ENCODE peak calls at places on chromosomes 11 and 22, in nine cellular contexts. One of them, this sample, is unnamed.

GRCh38 chr11:75024764-75025211 is 36.1 kb downstream of the NEU3 start:
- DNase-seq in small intestine: no peak
- DNase-seq in left ventricle myocardium inferior: no peak
- DNase-seq in CD8-positive, alpha-beta memory T cell: no peak
- DNase-seq in effector memory CD4-positive, alpha-beta T cell: no peak
- DNase-seq in heart left ventricle: no peak
- DNase-seq in aorta: no peak
- DNase-seq in neural progenitor cell: no peak
- DNase-seq in colonic mucosa: no peak
- DNase-seq in this sample: no peak

GRCh38 chr11:19466314-19466713 is 225.6 kb upstream of the E2F8 start:
- DNase-seq in small intestine: no peak
- DNase-seq in left ventricle myocardium inferior: no peak
- DNase-seq in CD8-positive, alpha-beta memory T cell: no peak
- DNase-seq in effector memory CD4-positive, alpha-beta T cell: no peak
- DNase-seq in heart left ventricle: no peak
- DNase-seq in aorta: no peak
- DNase-seq in neural progenitor cell: no peak
- DNase-seq in colonic mucosa: no peak
- DNase-seq in this sample: no peak

GRCh38 chr11:75154646-75155569 is 4.0 kb downstream of the SLCO2B1 start:
- DNase-seq in small intestine: no peak
- DNase-seq in left ventricle myocardium inferior: peak; percentile 47
- DNase-seq in CD8-positive, alpha-beta memory T cell: no peak
- DNase-seq in effector memory CD4-positive, alpha-beta T cell: no peak
- DNase-seq in heart left ventricle: peak; percentile 42
- DNase-seq in aorta: peak; percentile 23
- DNase-seq in neural progenitor cell: no peak
- DNase-seq in colonic mucosa: no peak
- DNase-seq in this sample: no peak

GRCh38 chr11:44338721-44339529 is 29.0 kb upstream of the ALX4 start:
- DNase-seq in small intestine: no peak
- DNase-seq in left ventricle myocardium inferior: no peak
- DNase-seq in CD8-positive, alpha-beta memory T cell: no peak
- DNase-seq in effector memory CD4-positive, alpha-beta T cell: no peak
- DNase-seq in heart left ventricle: no peak
- DNase-seq in aorta: no peak
- DNase-seq in neural progenitor cell: no peak
- DNase-seq in colonic mucosa: no peak
- DNase-seq in this sample: no peak

GRCh38 chr11:32893091-32893946 is 708 bp downstream of the QSER1 start:
- DNase-seq in small intestine: peak; percentile 25
- DNase-seq in left ventricle myocardium inferior: peak; percentile 36
- DNase-seq in CD8-positive, alpha-beta memory T cell: peak; percentile 75
- DNase-seq in effector memory CD4-positive, alpha-beta T cell: peak; percentile 17
- DNase-seq in heart left ventricle: peak; percentile 82
- DNase-seq in aorta: peak; percentile 64
- DNase-seq in neural progenitor cell: peak; percentile 92
- DNase-seq in colonic mucosa: peak; percentile 59
- DNase-seq in this sample: peak; percentile 80

GRCh38 chr11:21896216-21896615 is 296.7 kb upstream of the ANO5 start:
- DNase-seq in small intestine: no peak
- DNase-seq in left ventricle myocardium inferior: no peak
- DNase-seq in CD8-positive, alpha-beta memory T cell: no peak
- DNase-seq in effector memory CD4-positive, alpha-beta T cell: no peak
- DNase-seq in heart left ventricle: no peak
- DNase-seq in aorta: no peak
- DNase-seq in neural progenitor cell: no peak
- DNase-seq in colonic mucosa: no peak
- DNase-seq in this sample: no peak

GRCh38 chr22:30861131-30861530 is 107.4 kb downstream of the MORC2 start:
- DNase-seq in small intestine: no peak
- DNase-seq in left ventricle myocardium inferior: no peak
- DNase-seq in CD8-positive, alpha-beta memory T cell: no peak
- DNase-seq in effector memory CD4-positive, alpha-beta T cell: no peak
- DNase-seq in heart left ventricle: no peak
- DNase-seq in aorta: no peak
- DNase-seq in neural progenitor cell: no peak
- DNase-seq in colonic mucosa: no peak
- DNase-seq in this sample: no peak

GRCh38 chr11:69513663-69514062 is 32.2 kb downstream of the LINC01488 start:
- DNase-seq in small intestine: no peak
- DNase-seq in left ventricle myocardium inferior: no peak
- DNase-seq in CD8-positive, alpha-beta memory T cell: no peak
- DNase-seq in effector memory CD4-positive, alpha-beta T cell: no peak
- DNase-seq in heart left ventricle: no peak
- DNase-seq in aorta: no peak
- DNase-seq in neural progenitor cell: no peak
- DNase-seq in colonic mucosa: no peak
- DNase-seq in this sample: no peak

GRCh38 chr11:102546923-102547471 is 16.4 kb upstream of the MMP7 start:
- DNase-seq in small intestine: no peak
- DNase-seq in left ventricle myocardium inferior: no peak
- DNase-seq in CD8-positive, alpha-beta memory T cell: no peak
- DNase-seq in effector memory CD4-positive, alpha-beta T cell: no peak
- DNase-seq in heart left ventricle: no peak
- DNase-seq in aorta: no peak
- DNase-seq in neural progenitor cell: no peak
- DNase-seq in colonic mucosa: no peak
- DNase-seq in this sample: no peak

DNA sequence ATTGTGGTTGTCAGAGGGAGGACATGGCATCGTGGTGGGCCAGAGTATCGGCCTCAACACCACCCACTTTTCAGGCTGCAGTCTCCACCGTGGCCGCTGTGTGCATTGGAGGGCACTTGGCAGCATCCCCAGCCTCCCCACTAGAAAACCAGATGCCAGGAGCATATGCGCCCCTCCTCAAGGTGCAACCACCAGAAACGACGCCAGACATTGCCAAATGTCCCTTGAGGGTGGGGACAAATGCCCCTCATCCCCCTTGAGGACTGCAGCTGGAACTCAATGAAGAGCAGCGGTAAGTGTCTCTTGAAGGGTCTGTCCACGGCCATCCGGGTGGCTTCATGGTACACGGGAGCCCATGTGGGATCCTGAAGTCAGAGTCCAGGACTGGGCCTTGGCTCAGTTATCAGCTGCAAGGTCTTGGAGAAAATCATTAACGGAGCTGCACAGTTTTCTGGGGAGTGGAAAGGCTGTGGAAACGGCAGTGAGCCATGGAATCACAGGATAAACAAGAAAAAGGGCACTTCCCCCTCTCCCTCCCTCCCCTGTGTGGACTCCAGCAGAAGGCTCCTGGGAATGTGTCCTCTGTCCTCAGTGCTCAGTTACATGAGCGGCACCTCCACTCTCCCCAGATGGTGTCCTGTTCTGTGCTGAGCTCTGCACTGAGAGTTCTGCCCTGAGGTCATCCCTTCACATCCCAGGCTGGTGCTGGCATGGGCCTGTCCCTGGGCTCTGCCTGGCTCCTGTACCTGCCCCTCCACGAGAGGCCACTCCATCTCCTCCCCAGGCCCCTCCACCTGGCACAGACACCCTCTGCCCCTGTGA is 324.4 kb upstream of the B3GAT1 start:
- DNase-seq in small intestine: no peak
- DNase-seq in left ventricle myocardium inferior: no peak
- DNase-seq in CD8-positive, alpha-beta memory T cell: no peak
- DNase-seq in effector memory CD4-positive, alpha-beta T cell: no peak
- DNase-seq in heart left ventricle: no peak
- DNase-seq in aorta: no peak
- DNase-seq in neural progenitor cell: no peak
- DNase-seq in colonic mucosa: no peak
- DNase-seq in this sample: no peak
- H3K27ac ChIP-seq in small intestine: no peak overlapping the region
- H3K27ac ChIP-seq in left ventricle myocardium inferior: no peak overlapping the region
- H3K27ac ChIP-seq in CD8-positive, alpha-beta memory T cell: no peak overlapping the region
- H3K27ac ChIP-seq in effector memory CD4-positive, alpha-beta T cell: no peak overlapping the region
- H3K27ac ChIP-seq in heart left ventricle: no peak overlapping the region
- H3K27ac ChIP-seq in aorta: no peak overlapping the region
- H3K27ac ChIP-seq in neural progenitor cell: no peak overlapping the region
- H3K27ac ChIP-seq in colonic mucosa: no peak overlapping the region
- H3K27ac ChIP-seq in this sample: no peak overlapping the region

DNA sequence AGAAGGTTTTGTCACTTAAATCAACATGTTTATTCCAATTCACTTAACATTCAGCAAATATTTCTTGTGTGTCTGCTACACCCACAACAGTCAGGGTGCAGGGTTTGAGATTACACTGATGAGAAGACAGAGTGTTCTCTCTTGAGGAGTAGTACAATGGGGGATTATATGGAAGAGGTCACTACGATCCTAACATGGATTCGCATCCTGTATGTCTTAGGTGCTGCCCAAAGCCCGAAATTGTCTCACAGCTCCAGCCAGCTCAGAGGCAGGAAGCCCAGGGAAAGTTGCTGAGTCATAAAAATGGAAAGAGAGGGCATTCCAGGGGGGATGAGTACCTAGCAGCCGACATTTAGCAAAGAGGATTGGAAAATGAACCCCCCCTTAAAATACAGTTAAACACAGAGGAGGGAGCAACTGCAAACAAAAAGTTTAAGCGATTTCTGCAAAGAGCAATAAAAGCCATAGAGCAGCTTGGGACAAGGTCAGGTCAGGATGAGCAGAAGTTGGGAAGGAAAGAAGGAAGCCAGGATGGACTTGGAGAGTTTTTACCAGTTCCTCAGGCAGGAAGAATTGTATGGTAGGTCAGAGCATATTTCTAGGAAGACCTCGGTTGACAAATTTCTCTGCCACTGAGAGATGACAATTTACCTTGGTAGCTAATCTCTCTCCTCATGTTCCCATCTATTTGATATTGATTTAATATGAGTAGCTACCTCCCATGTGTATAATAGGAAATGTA is 49.5 kb downstream of the IGLL5 start:
- DNase-seq in small intestine: no peak
- DNase-seq in left ventricle myocardium inferior: no peak
- DNase-seq in CD8-positive, alpha-beta memory T cell: no peak
- DNase-seq in effector memory CD4-positive, alpha-beta T cell: no peak
- DNase-seq in heart left ventricle: no peak
- DNase-seq in aorta: peak; percentile 4
- DNase-seq in neural progenitor cell: no peak
- DNase-seq in colonic mucosa: no peak
- DNase-seq in this sample: no peak
- H3K4me1 ChIP-seq in small intestine: no peaks in the 10 kb centered on the region
- H3K4me1 ChIP-seq in left ventricle myocardium inferior: no peaks in the 10 kb centered on the region
- H3K4me1 ChIP-seq in CD8-positive, alpha-beta memory T cell: no peaks in the 10 kb centered on the region
- H3K4me1 ChIP-seq in effector memory CD4-positive, alpha-beta T cell: no peaks in the 10 kb centered on the region
- H3K4me1 ChIP-seq in heart left ventricle: no peaks in the 10 kb centered on the region
- H3K4me1 ChIP-seq in aorta: no peaks in the 10 kb centered on the region
- H3K4me1 ChIP-seq in neural progenitor cell: no peaks in the 10 kb centered on the region
- H3K4me1 ChIP-seq in colonic mucosa: no peaks in the 10 kb centered on the region
- H3K4me1 ChIP-seq in this sample: no peaks in the 10 kb centered on the region

DNA sequence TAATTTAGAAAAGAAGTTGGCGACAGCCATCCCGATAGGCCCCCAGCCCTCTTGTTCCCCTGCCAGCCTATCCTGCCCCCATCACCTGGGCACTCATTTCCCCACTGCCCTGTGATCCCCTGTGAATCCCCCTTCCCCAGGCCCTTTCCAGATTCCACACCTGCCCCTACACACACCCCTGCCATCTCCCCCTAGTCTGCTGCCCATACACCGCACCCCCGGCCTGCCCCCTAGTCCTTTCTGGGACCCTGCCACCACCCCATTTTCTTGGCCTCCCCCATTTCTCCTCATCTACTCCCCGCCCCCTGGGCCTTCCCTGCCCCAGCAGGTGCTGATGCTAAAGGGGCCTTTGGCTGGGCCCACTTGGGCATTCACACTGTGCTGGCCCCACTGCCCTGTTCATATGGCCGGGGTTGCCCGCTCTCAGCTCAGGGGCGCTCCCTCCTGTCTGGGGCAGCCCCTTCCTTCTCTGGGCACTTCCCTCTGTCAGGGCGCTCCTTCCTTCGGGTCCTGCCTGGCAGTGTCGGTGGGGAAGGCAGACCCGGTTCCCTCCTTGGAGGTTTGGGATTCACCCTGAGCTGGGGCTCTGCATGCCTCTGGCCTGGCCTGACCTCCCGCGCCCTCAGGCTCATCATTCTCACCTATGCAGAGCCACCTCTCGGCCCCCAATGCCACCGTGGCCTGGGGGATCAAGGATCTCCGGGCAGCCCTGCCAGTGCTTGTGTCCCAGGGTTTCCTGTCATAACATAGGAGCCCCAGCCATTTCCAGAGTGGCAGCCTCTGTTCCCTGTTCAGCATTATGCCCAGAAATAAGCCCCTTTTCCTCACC is 108.2 kb downstream of the BCR start:
- DNase-seq in small intestine: no peak
- DNase-seq in left ventricle myocardium inferior: no peak
- DNase-seq in CD8-positive, alpha-beta memory T cell: no peak
- DNase-seq in effector memory CD4-positive, alpha-beta T cell: no peak
- DNase-seq in heart left ventricle: no peak
- DNase-seq in aorta: no peak
- DNase-seq in neural progenitor cell: no peak
- DNase-seq in colonic mucosa: no peak
- DNase-seq in this sample: no peak
- H3K27ac ChIP-seq in small intestine: no peak overlapping the region
- H3K27ac ChIP-seq in left ventricle myocardium inferior: no peak overlapping the region
- H3K27ac ChIP-seq in CD8-positive, alpha-beta memory T cell: no peak overlapping the region
- H3K27ac ChIP-seq in effector memory CD4-positive, alpha-beta T cell: no peak overlapping the region
- H3K27ac ChIP-seq in heart left ventricle: no peak overlapping the region
- H3K27ac ChIP-seq in aorta: no peak overlapping the region
- H3K27ac ChIP-seq in neural progenitor cell: no peak overlapping the region
- H3K27ac ChIP-seq in colonic mucosa: no peak overlapping the region
- H3K27ac ChIP-seq in this sample: no peak overlapping the region

GRCh38 chr22:37278261-37278660 is 4.0 kb upstream of the CYTH4 start:
- DNase-seq in small intestine: no peak
- DNase-seq in left ventricle myocardium inferior: no peak
- DNase-seq in CD8-positive, alpha-beta memory T cell: no peak
- DNase-seq in effector memory CD4-positive, alpha-beta T cell: no peak
- DNase-seq in heart left ventricle: no peak
- DNase-seq in aorta: no peak
- DNase-seq in neural progenitor cell: no peak
- DNase-seq in colonic mucosa: no peak
- DNase-seq in this sample: no peak
- H3K4me1 ChIP-seq in small intestine: no peaks in the 10 kb centered on the region
- H3K4me1 ChIP-seq in left ventricle myocardium inferior: no peaks in the 10 kb centered on the region
- H3K4me1 ChIP-seq in CD8-positive, alpha-beta memory T cell: peaks cover 8% of the 10 kb centered on the region
- H3K4me1 ChIP-seq in effector memory CD4-positive, alpha-beta T cell: peaks cover 12% of the 10 kb centered on the region
- H3K4me1 ChIP-seq in heart left ventricle: no peaks in the 10 kb centered on the region
- H3K4me1 ChIP-seq in aorta: no peaks in the 10 kb centered on the region
- H3K4me1 ChIP-seq in neural progenitor cell: peaks cover 3% of the 10 kb centered on the region
- H3K4me1 ChIP-seq in colonic mucosa: no peaks in the 10 kb centered on the region
- H3K4me1 ChIP-seq in this sample: peaks cover 3% of the 10 kb centered on the region

DNA sequence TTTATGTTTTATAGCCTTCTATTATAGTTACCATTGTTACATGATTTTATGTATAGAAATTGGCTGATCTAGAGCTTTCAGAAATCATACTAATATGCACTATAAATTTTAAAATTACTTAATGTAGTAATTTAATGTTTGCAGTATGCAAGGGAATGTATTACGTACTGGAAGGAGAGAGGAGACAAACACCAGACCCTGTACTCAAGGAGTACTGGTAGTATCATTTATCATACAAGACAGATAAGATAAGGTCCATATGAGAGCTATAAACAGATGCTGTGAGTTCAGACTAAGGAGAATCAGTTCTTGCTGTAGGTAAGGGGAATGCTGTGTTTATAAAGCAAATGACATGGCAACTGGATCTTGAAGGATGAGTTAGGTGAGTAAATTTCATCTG is 765 bp downstream of the BCO2 start:
- DNase-seq in small intestine: no peak
- DNase-seq in left ventricle myocardium inferior: no peak
- DNase-seq in CD8-positive, alpha-beta memory T cell: no peak
- DNase-seq in effector memory CD4-positive, alpha-beta T cell: no peak
- DNase-seq in heart left ventricle: no peak
- DNase-seq in aorta: no peak
- DNase-seq in neural progenitor cell: no peak
- DNase-seq in colonic mucosa: no peak
- DNase-seq in this sample: no peak
- H3K27ac ChIP-seq in small intestine: no peak overlapping the region
- H3K27ac ChIP-seq in left ventricle myocardium inferior: peak overlapping the region; percentile 86
- H3K27ac ChIP-seq in CD8-positive, alpha-beta memory T cell: no peak overlapping the region
- H3K27ac ChIP-seq in effector memory CD4-positive, alpha-beta T cell: no peak overlapping the region
- H3K27ac ChIP-seq in heart left ventricle: peak overlapping the region; percentile 79
- H3K27ac ChIP-seq in aorta: no peak overlapping the region
- H3K27ac ChIP-seq in neural progenitor cell: no peak overlapping the region
- H3K27ac ChIP-seq in colonic mucosa: no peak overlapping the region
- H3K27ac ChIP-seq in this sample: no peak overlapping the region